ENCODE peak calls at places on chromosomes 12 and 14, in four cellular contexts. T, H, I and J are unnamed samples.

GRCh38 chr12:72296389-72296788 is 24.2 kb downstream of the TRHDE start:
- DNase-seq in I (peak; percentile 67), H (peak; percentile 65), T (no peak), J (no peak)

GRCh38 chr14:60094306-60094897 is 2.7 kb downstream of the PCNX4 start:
- DNase-seq in I (no peak), T (no peak), H (peak; percentile 59), J (no peak)

GRCh38 chr14:88993946-88994345 is 169.5 kb downstream of the TTC8 start:
- DNase-seq in T (no peak), H (peak; percentile 35), I (no peak), J (no peak)

GRCh38 chr12:68012712-68013111 is 23.5 kb downstream of the IFNG-AS1 start:
- DNase-seq in T (no peak), H (peak; percentile 46), I (no peak), J (no peak)

GRCh38 chr12:33546004-33546403 is 106.4 kb upstream of the SYT10 start:
- DNase-seq in I (no peak), T (no peak), H (no peak), J (no peak)

GRCh38 chr14:94536836-94537235 is 24.4 kb upstream of the SERPINA4 start:
- DNase-seq in T (no peak), I (no peak), H (peak; percentile 20), J (no peak)

GRCh38 chr14:32021341-32021740 is 55.8 kb upstream of the ARHGAP5 start:
- DNase-seq in T (no peak), I (no peak), H (no peak), J (no peak)

GRCh38 chr12:29519585-29520182 is 22.2 kb upstream of the OVCH1 start:
- DNase-seq in I (peak; percentile 36), T (no peak), H (peak; percentile 71), J (no peak)

GRCh38 chr12:117064596-117064995 is 34.6 kb downstream of the TESC start:
- DNase-seq in I (no peak), H (no peak), T (no peak), J (no peak)

GRCh38 chr12:70290126-70290525 is 46.9 kb downstream of the CNOT2 start:
- DNase-seq in H (no peak), T (no peak), I (no peak), J (no peak)

GRCh38 chr12:26000883-26001282 is 42.4 kb downstream of the RASSF8 start:
- DNase-seq in I (no peak), H (no peak), T (no peak), J (no peak)

GRCh38 chr12:47094804-47095203 is 15.0 kb upstream of the AMIGO2 start:
- DNase-seq in H (no peak), T (no peak), I (no peak), J (no peak)

GRCh38 chr12:2284321-2284813 is 231.6 kb downstream of the CACNA1C start:
- DNase-seq in T (no peak), H (peak; percentile 89), I (no peak), J (no peak)

GRCh38 chr12:119156401-119156800 is 22.3 kb upstream of the HSPB8 start:
- DNase-seq in I (no peak), H (no peak), T (no peak), J (no peak)

DNA sequence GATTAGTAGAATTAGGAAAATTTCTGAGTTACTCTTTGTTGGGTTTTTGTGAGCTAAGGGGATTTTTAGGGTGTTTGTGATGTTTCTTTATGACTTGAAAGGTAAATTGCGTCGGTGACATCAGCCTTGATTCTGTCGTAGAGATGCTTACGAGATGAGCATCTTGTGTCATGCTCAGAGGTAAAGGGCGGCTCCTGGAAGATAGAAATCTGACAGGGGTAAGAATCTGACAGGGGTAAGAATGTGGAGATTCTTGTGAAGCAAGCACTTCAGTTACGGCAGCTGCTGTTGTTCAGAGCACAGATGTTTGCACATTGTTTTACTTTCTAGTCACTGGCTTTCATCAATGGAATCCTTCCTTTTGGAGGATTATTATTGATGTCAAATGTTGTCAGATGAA is 22.5 kb downstream of the EML1 start:
- DNase-seq in H (no peak), I (no peak), T (no peak), J (no peak)
- TF ChIP-seq CTCF in H (no peak), I (no peak), T (no peak), J (no peak)

DNA sequence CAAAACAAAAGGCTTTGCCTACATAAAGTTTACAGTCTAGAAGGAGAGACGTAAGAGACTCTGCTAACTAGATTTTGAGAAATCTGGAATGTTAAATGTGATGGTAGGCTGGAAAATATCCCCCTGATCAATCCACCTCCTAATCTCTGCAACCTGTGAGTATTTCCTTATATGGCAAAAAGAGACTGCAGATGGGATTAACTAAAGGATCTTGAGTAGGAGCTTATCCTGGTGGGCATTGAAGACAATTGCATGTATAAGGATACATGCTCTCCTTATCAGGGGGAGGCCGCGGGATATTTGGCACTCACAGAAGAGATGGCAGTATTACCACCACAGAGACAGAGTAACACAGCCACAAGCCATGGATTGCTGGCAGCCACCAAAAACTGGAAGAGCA is 95.2 kb downstream of the EGLN3 start:
- DNase-seq in H (no peak), T (no peak), I (no peak), J (no peak)
- TF ChIP-seq CTCF in H (no peak), T (no peak), I (no peak), J (no peak)

GRCh38 chr14:97177016-97177415 is 379.8 kb downstream of the VRK1 start:
- DNase-seq in I (no peak), H (peak; percentile 16), T (peak; percentile 29), J (no peak)
- TF ChIP-seq CTCF in I (no peak), H (peak; percentile 7), T (peak; percentile 41), J (no peak)

GRCh38 chr12:77940566-77940965 is 109.9 kb downstream of the NAV3 start:
- DNase-seq in I (no peak), H (peak; percentile 81), T (no peak), J (no peak)

GRCh38 chr12:77941396-77941795 is 110.7 kb downstream of the NAV3 start:
- DNase-seq in T (no peak), H (no peak), I (no peak), J (no peak)

GRCh38 chr12:77938301-77938700 is 107.6 kb downstream of the NAV3 start:
- DNase-seq in T (no peak), H (no peak), I (no peak), J (no peak)

GRCh38 chr12:77943466-77943865 is 112.8 kb downstream of the NAV3 start:
- DNase-seq in I (no peak), T (no peak), H (peak; percentile 92), J (no peak)

DNA sequence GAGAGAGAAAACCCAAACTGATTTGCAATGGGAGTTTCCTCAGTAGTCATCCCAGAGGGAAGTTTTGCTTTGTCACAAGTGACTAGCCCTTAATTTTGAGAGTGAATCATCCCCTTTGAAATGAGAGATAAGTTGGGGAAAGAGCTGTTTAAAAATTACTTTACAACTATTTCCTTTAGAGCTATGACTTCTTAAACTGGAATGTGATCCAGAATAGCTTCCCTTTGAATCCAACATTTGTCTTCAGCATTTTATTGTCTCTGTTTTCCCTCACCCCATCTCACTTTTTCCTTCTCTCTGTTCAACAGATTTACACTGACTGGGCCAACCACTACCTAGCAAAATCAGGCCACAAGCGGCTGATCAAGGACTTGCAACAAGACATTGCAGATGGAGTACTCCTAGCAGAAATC is 109.3 kb downstream of the NAV3 start:
- DNase-seq in H (peak; percentile 88), I (peak; percentile 51), T (no peak), J (no peak)
- TF ChIP-seq CTCF in H (no peak), I (no peak), T (no peak), J (no peak)

GRCh38 chr12:27081668-27082091 is 698 bp downstream of the C12orf71 start:
- DNase-seq in I (no peak), H (peak; percentile 49), T (no peak), J (no peak)
- TF ChIP-seq CTCF in I (peak; percentile 24), H (no peak), T (no peak), J (peak; percentile 1)